ENCODE peak calls at places on chromosomes 3 and 15, in eight cellular contexts. O is left lung; P is CD8-positive, alpha-beta T cell; I is thoracic aorta; R is heart left ventricle; K is fibroblast of pulmonary artery; L is NB4; F is esophagus squamous epithelium. A is an unnamed sample.

GRCh38 chr3:195248281-195248680 is 22.7 kb downstream of the XXYLT1 start:
- DNase-seq in O (no peak), P (no peak), I (no peak), R (no peak), K (peak; percentile 23), L (no peak), F (no peak), A (no peak)

GRCh38 chr15:48748535-48748934 is 62.3 kb downstream of the CEP152 start:
- DNase-seq in O (no peak), P (no peak), I (no peak), R (no peak), K (peak; percentile 38), L (no peak), F (no peak), A (no peak)

GRCh38 chr3:128794788-128795649 is 69.0 kb downstream of the RAB7A start:
- DNase-seq in O (no peak), P (peak; percentile 32), I (no peak), R (peak; percentile 61), K (peak; percentile 68), L (peak; percentile 73), F (no peak), A (no peak)

GRCh38 chr15:86879250-86880229 is 799.9 kb downstream of the AGBL1 start:
- DNase-seq in O (no peak), P (no peak), I (no peak), R (peak; percentile 37), K (no peak), L (no peak), F (no peak), A (no peak)

GRCh38 chr15:68682330-68682729 is 103.5 kb downstream of the CORO2B start:
- DNase-seq in O (no peak), P (no peak), I (no peak), R (no peak), K (no peak), L (no peak), F (no peak), A (no peak)

GRCh38 chr3:188021502-188022040 is 132.4 kb upstream of the LPP start:
- DNase-seq in O (no peak), P (no peak), I (no peak), R (no peak), K (peak; percentile 89), L (no peak), F (no peak), A (no peak)

GRCh38 chr3:72766866-72767265 is 81.4 kb downstream of the SHQ1 start:
- DNase-seq in O (no peak), P (no peak), I (no peak), R (no peak), K (no peak), L (no peak), F (no peak), A (no peak)

GRCh38 chr3:104952160-104952559 is 414.5 kb upstream of the ALCAM start:
- DNase-seq in O (no peak), P (no peak), I (no peak), R (no peak), K (no peak), L (no peak), F (no peak), A (no peak)

GRCh38 chr15:70318594-70318993 is 220.9 kb upstream of the TLE3 start:
- DNase-seq in O (no peak), P (no peak), I (no peak), R (no peak), K (no peak), L (no peak), F (no peak), A (no peak)

GRCh38 chr15:65731926-65732325 is 60.2 kb downstream of the DENND4A start:
- DNase-seq in O (no peak), P (no peak), I (no peak), R (no peak), K (peak; percentile 3), L (no peak), F (no peak), A (no peak)

GRCh38 chr15:66001042-66001441 is 131.8 kb downstream of the RAB11A start:
- DNase-seq in O (no peak), P (no peak), I (no peak), R (no peak), K (no peak), L (no peak), F (no peak), A (no peak)

GRCh38 chr3:192675958-192676649 is 51.2 kb downstream of the FGF12 start:
- DNase-seq in O (no peak), P (no peak), I (no peak), R (no peak), K (no peak), L (peak; percentile 14), F (no peak), A (no peak)

GRCh38 chr3:139113766-139114165 is 69.1 kb upstream of the PRR23C start:
- DNase-seq in O (no peak), P (no peak), I (no peak), R (no peak), K (no peak), L (no peak), F (no peak), A (no peak)

GRCh38 chr3:146130881-146131371 is 30.1 kb downstream of the PLOD2 start:
- DNase-seq in O (no peak), P (no peak), I (no peak), R (no peak), K (peak; percentile 45), L (no peak), F (no peak), A (no peak)

GRCh38 chr15:101201411-101202174 is 50.3 kb downstream of the CHSY1 start:
- DNase-seq in O (peak; percentile 87), P (no peak), I (peak; percentile 94), R (peak; percentile 84), K (peak; percentile 97), L (peak; percentile 91), F (peak; percentile 22), A (no peak)

GRCh38 chr15:74730619-74731316 is 5.4 kb upstream of the CYP1A1 start:
- DNase-seq in O (no peak), P (no peak), I (no peak), R (no peak), K (no peak), L (no peak), F (no peak), A (no peak)

GRCh38 chr3:31804251-31805051 is 176.6 kb downstream of the OSBPL10 start:
- DNase-seq in O (no peak), P (no peak), I (no peak), R (no peak), K (no peak), L (no peak), F (no peak), A (no peak)

GRCh38 chr15:91982401-91982800 is 128.9 kb downstream of the SLCO3A1 start:
- DNase-seq in O (no peak), P (no peak), I (no peak), R (no peak), K (no peak), L (peak; percentile 15), F (no peak), A (no peak)

GRCh38 chr3:65871305-65872141 is 167.2 kb downstream of the MAGI1 start:
- DNase-seq in O (no peak), P (no peak), I (no peak), R (peak; percentile 50), K (peak; percentile 30), L (no peak), F (no peak), A (no peak)

GRCh38 chr3:143329567-143330164 is 210.1 kb downstream of the CHST2 start:
- DNase-seq in O (peak; percentile 41), P (no peak), I (no peak), R (peak; percentile 32), K (peak; percentile 25), L (no peak), F (no peak), A (no peak)
- TF ChIP-seq CTCF in O (no peak), P (no peak), I (no peak), R (no peak), K (no peak), L (no peak), F (no peak), A (no peak)

GRCh38 chr3:69178838-69179739 is 56.7 kb upstream of the LMOD3 start:
- DNase-seq in O (no peak), P (no peak), I (no peak), R (no peak), K (peak; percentile 50), L (no peak), F (no peak), A (no peak)
- TF ChIP-seq CTCF in O (no peak), P (no peak), I (no peak), R (no peak), K (no peak), L (no peak), F (no peak), A (no peak)

DNA sequence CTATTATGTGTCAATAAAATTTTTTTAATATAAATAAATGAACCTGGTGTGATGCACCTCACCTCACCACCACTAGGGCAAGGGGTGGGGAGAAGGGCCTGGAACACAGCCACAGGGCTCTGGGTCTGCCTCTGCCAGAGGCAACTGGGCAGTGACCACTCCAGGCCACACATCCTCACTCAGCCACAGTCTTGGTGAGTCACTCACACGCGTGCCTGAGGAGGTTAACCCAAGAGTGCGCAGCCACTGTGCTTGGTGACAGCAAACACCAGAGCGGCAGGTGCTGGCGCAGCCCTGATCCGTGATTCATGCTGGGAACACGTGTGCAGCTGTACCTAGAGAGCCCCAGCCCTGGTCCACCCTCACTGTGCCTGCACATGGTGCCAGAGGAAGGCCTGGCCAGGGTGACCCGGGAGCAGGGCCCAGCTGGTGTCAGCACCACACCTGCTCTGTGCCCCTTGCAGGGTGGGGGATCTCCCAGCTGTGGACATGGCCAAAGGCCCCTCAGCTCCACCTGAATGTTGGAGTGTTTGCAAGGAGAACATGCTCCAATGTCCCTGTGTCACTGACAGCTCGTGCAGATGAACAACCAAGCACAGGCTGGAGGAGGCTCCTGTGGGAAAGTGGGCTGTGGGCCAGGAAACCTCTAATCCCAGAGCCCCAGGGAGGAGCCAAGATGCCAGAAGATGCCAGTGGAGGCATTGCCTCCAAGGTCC is 2.1 kb downstream of the SLC41A3 start:
- DNase-seq in O (no peak), P (no peak), I (no peak), R (no peak), K (peak; percentile 33), L (peak; percentile 28), F (no peak), A (no peak)
- TF ChIP-seq CTCF in O (no peak), P (peak; percentile 42), I (peak; percentile 43), R (no peak), K (peak; percentile 38), L (no peak), F (peak; percentile 59), A (peak; percentile 43)

GRCh38 chr3:20185364-20185732 is 658 bp downstream of the SGO1 start:
- DNase-seq in O (no peak), P (no peak), I (no peak), R (no peak), K (peak; percentile 11), L (no peak), F (no peak), A (peak; percentile 12)

GRCh38 chr3:20181276-20181675 is 4.7 kb downstream of the SGO1 start:
- DNase-seq in O (no peak), P (no peak), I (no peak), R (no peak), K (no peak), L (no peak), F (no peak), A (no peak)

GRCh38 chr3:20182206-20182605 is 3.8 kb downstream of the SGO1 start:
- DNase-seq in O (no peak), P (no peak), I (no peak), R (no peak), K (no peak), L (no peak), F (no peak), A (no peak)

GRCh38 chr3:20186600-20187004 is 596 bp upstream of the SGO1 start:
- DNase-seq in O (no peak), P (no peak), I (no peak), R (no peak), K (no peak), L (no peak), F (no peak), A (no peak)

GRCh38 chr3:20185733-20186599 is at the start of gene SGO1:
- DNase-seq in O (peak; percentile 100), P (peak; percentile 99), I (peak; percentile 98), R (peak; percentile 99), K (peak; percentile 98), L (peak; percentile 99), F (peak; percentile 98), A (peak; percentile 98)
- TF ChIP-seq CTCF in O (no peak), P (no peak), I (no peak), R (no peak), K (no peak), L (no peak), F (peak; percentile 9), A (no peak)